ENCODE peak calls at places on chromosomes 12 and 14, in seven cellular contexts. M is cardiac muscle cell; W is stimulated activated CD8-positive, alpha-beta memory T cell treated with anti-CD3 and anti-CD28 coated beads, Interleukin-7, amount 100 ng/mL, for 1 hour; G is HT-29; T is HEK293T; J is ureter; D is choroid plexus epithelial cell. U is an unnamed sample.

GRCh38 chr14:58864751-58865519 is 227.2 kb downstream of the DACT1 start:
- DNase-seq in M (no peak), W (no peak), G (no peak), T (no peak), J (no peak), D (peak), U (no peak)

GRCh38 chr14:98915625-98916024 is 356.4 kb downstream of the BCL11B start:
- DNase-seq in M (no peak), W (no peak), G (no peak), T (no peak), J (no peak), D (no peak), U (no peak)

GRCh38 chr12:4032906-4033628 is 159.9 kb upstream of the PARP11 start:
- DNase-seq in M (no peak), W (no peak), G (no peak), T (no peak), J (no peak), D (no peak), U (no peak)

GRCh38 chr14:89315493-89316456 is 101.3 kb downstream of the FOXN3 start:
- DNase-seq in M (no peak), W (no peak), G (no peak), T (no peak), J (no peak), D (no peak), U (no peak)

GRCh38 chr14:52879958-52880357 is 70.9 kb downstream of the FERMT2 start:
- DNase-seq in M (no peak), W (no peak), G (no peak), T (no peak), J (no peak), D (peak), U (no peak)

GRCh38 chr12:51752490-51752889 is 96.0 kb downstream of the FIGNL2 start:
- DNase-seq in M (peak), W (no peak), G (no peak), T (peak), J (no peak), D (peak), U (peak)

GRCh38 chr14:72792051-72792788 is 101.7 kb downstream of the DPF3 start:
- DNase-seq in M (peak), W (no peak), G (no peak), T (no peak), J (no peak), D (peak), U (no peak)

GRCh38 chr14:39467889-39468524 is 35.8 kb upstream of the FBXO33 start:
- DNase-seq in M (peak), W (no peak), G (peak), T (no peak), J (no peak), D (peak), U (peak)

GRCh38 chr14:33848706-33849454 is 102.0 kb downstream of the EGLN3 start:
- DNase-seq in M (peak), W (no peak), G (peak), T (peak), J (peak), D (peak), U (peak)

GRCh38 chr12:56479625-56480024 is 8.3 kb downstream of the GLS2 start:
- DNase-seq in M (no peak), W (no peak), G (no peak), T (no peak), J (no peak), D (no peak), U (no peak)

GRCh38 chr12:10624631-10625030 is 11.2 kb upstream of the MAGOHB start:
- DNase-seq in M (no peak), W (no peak), G (no peak), T (no peak), J (no peak), D (no peak), U (no peak)

GRCh38 chr14:79325071-79325470 is 886.2 kb downstream of the DIO2 start:
- DNase-seq in M (no peak), W (no peak), G (no peak), T (no peak), J (no peak), D (peak), U (no peak)

GRCh38 chr12:53223391-53224267 is 8.4 kb downstream of the RARG start:
- DNase-seq in M (no peak), W (no peak), G (no peak), T (no peak), J (peak), D (peak), U (peak)

GRCh38 chr14:33857650-33858049 is 93.2 kb downstream of the EGLN3 start:
- DNase-seq in M (no peak), W (no peak), G (no peak), T (no peak), J (no peak), D (no peak), U (no peak)

GRCh38 chr12:27034607-27035293 is 12.4 kb downstream of the MED21 start:
- DNase-seq in M (no peak), W (no peak), G (no peak), T (no peak), J (no peak), D (no peak), U (no peak)

GRCh38 chr14:95073947-95074346 is 83.4 kb downstream of the DICER1 start:
- DNase-seq in M (no peak), W (no peak), G (no peak), T (no peak), J (no peak), D (no peak), U (no peak)

GRCh38 chr12:83473408-83474095 is 786.8 kb downstream of the TMTC2 start:
- DNase-seq in M (no peak), W (no peak), G (peak), T (no peak), J (no peak), D (no peak), U (no peak)

GRCh38 chr12:49784756-49785409 is 43.3 kb downstream of the NCKAP5L start:
- DNase-seq in M (no peak), W (no peak), G (no peak), T (no peak), J (no peak), D (peak), U (no peak)

GRCh38 chr12:64976131-64976530 is 145.0 kb downstream of the WIF1 start:
- DNase-seq in M (no peak), W (no peak), G (no peak), T (no peak), J (no peak), D (no peak), U (no peak)

GRCh38 chr12:29131539-29131938 is 17.5 kb upstream of the FAR2 start:
- DNase-seq in M (no peak), W (no peak), G (no peak), T (no peak), J (no peak), D (peak), U (peak)

GRCh38 chr12:64273527-64274403 is 51.7 kb upstream of the KICS2 start:
- DNase-seq in M (no peak), W (no peak), G (peak), T (peak), J (no peak), D (peak), U (peak)

GRCh38 chr12:47207005-47207717 is 127.4 kb upstream of the AMIGO2 start:
- DNase-seq in M (no peak), W (no peak), G (peak), T (no peak), J (no peak), D (no peak), U (no peak)

GRCh38 chr12:100077367-100077766 is 65.3 kb downstream of the BLTP3B start:
- DNase-seq in M (no peak), W (no peak), G (peak), T (no peak), J (no peak), D (peak), U (peak)

GRCh38 chr12:95548539-95549391 is 2.5 kb downstream of the USP44 start:
- DNase-seq in M (peak), W (peak), G (no peak), T (peak), J (peak), D (no peak), U (no peak)

GRCh38 chr14:65421201-65421981 is 8.9 kb downstream of the FUT8 start:
- DNase-seq in M (no peak), W (no peak), G (no peak), T (no peak), J (no peak), D (peak), U (no peak)

GRCh38 chr12:117051380-117051779 is 47.8 kb downstream of the TESC start:
- DNase-seq in M (peak), W (no peak), G (no peak), T (no peak), J (no peak), D (no peak), U (no peak)

U was measured in SK-MEL-5.